ENCODE peak calls at places on chromosomes 3 and 15, in nine cellular contexts. A, O, C, D, M, F, T, I and E are unnamed samples. For H3K9me3, the result is how much of the 10 kb centered on the place peaks cover.

GRCh38 chr15:29698030-29698701 is 124.1 kb downstream of the TJP1 start:
- DNase-seq in M (no peak), C (no peak), T (no peak), F (peak), O (no peak), D (peak), I (no peak), A (no peak), E (no peak)

GRCh38 chr15:83300826-83301225 is 16.4 kb upstream of the BNC1 start:
- DNase-seq in D (no peak), C (no peak), O (no peak), A (no peak), T (no peak), F (peak), M (no peak), I (no peak), E (no peak)

GRCh38 chr15:78323693-78324092 is 16.5 kb upstream of the CRABP1 start:
- DNase-seq in D (no peak), O (no peak), F (no peak), M (no peak), A (no peak), T (no peak), I (no peak), C (no peak), E (no peak)

GRCh38 chr3:141275973-141276372 is 44.3 kb downstream of the PXYLP1 start:
- DNase-seq in I (no peak), O (no peak), C (no peak), D (peak), T (no peak), F (peak), M (no peak), A (no peak), E (peak)

GRCh38 chr3:58874795-58875194 is 175.0 kb downstream of the CFAP20DC start:
- DNase-seq in D (peak), M (no peak), C (no peak), I (no peak), A (no peak), T (no peak), O (no peak), F (peak), E (no peak)

GRCh38 chr3:33377489-33377888 is 62.7 kb downstream of the UBP1 start:
- DNase-seq in I (no peak), T (no peak), F (no peak), M (no peak), C (no peak), O (no peak), D (no peak), A (no peak), E (no peak)

GRCh38 chr3:29128004-29128403 is 152.9 kb upstream of the RBMS3 start:
- DNase-seq in A (no peak), T (no peak), C (no peak), D (no peak), O (no peak), M (no peak), F (no peak), I (no peak), E (no peak)

GRCh38 chr3:71206821-71207220 is 376.7 kb downstream of the FOXP1 start:
- DNase-seq in C (no peak), O (no peak), T (no peak), M (no peak), D (no peak), F (no peak), A (no peak), I (no peak), E (no peak)

GRCh38 chr3:189270248-189270832 is 98.6 kb downstream of the TPRG1 start:
- DNase-seq in O (no peak), A (peak), C (peak), M (no peak), D (peak), I (peak), T (no peak), F (peak), E (peak)

GRCh38 chr3:13951184-13951583 is 71.3 kb upstream of the WNT7A start:
- DNase-seq in F (no peak), M (no peak), A (no peak), C (no peak), I (no peak), O (no peak), D (no peak), T (no peak), E (no peak)

GRCh38 chr3:55549172-55549571 is 62.1 kb upstream of the WNT5A start:
- DNase-seq in A (no peak), C (no peak), I (no peak), T (no peak), M (no peak), D (no peak), F (peak), O (no peak), E (no peak)

GRCh38 chr3:7226393-7226792 is 365.5 kb downstream of the GRM7 start:
- DNase-seq in A (no peak), F (no peak), T (no peak), D (no peak), M (no peak), I (no peak), C (no peak), O (no peak), E (no peak)

GRCh38 chr3:53198256-53198977 is 37.4 kb downstream of the PRKCD start:
- DNase-seq in D (no peak), M (no peak), A (no peak), I (no peak), O (no peak), F (no peak), T (no peak), C (no peak), E (no peak)

GRCh38 chr3:11653298-11654055 is 9.8 kb upstream of the VGLL4 start:
- DNase-seq in I (no peak), C (no peak), A (no peak), D (no peak), F (no peak), O (no peak), T (no peak), M (no peak), E (no peak)

GRCh38 chr15:67433495-67434099 is 87.3 kb upstream of the C15orf61 start:
- DNase-seq in T (peak), C (peak), A (peak), I (no peak), O (no peak), F (peak), D (no peak), M (peak), E (peak)

GRCh38 chr3:155202626-155203025 is 90.9 kb downstream of the STRIT1 start:
- DNase-seq in I (no peak), D (no peak), T (no peak), M (no peak), A (no peak), C (no peak), O (no peak), F (no peak), E (no peak)

GRCh38 chr3:52428151-52429005 is 16.5 kb downstream of the SEMA3G start:
- DNase-seq in D (no peak), C (peak), I (no peak), F (peak), A (peak), O (no peak), M (peak), T (peak), E (peak)

GRCh38 chr15:92545996-92546395 is 109.6 kb downstream of the FAM174B start:
- DNase-seq in D (no peak), O (no peak), T (no peak), F (no peak), C (no peak), A (no peak), M (no peak), I (no peak), E (no peak)

DNA sequence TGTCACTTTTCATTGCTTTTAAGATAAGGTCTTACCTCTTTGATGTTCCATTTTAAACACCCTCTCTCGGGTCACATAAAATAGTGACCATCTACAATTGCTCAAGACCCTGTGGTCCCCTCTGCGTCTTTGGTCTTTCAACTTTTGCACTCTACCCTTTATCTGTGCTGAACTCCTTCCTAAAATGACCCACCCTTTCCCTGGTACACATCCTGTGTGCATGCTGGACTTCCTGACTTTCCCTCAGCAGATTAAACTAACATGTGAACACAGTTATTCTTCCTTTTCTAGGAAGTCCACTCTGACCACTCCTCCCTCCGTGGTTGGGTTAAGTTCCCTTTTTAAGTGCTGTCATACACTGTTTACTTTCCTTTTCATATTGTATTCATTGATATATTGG is 414.2 kb downstream of the GABRB3 start:
- DNase-seq in C (no peak), O (no peak), F (no peak), A (no peak), T (no peak), D (no peak), I (no peak), M (no peak), E (no peak)
- H3K9me3 ChIP-seq in C (under half), O (under half), F (under half), A (under half), T (under half), D (under half), I (under half), M (under half), E (under half)

DNA sequence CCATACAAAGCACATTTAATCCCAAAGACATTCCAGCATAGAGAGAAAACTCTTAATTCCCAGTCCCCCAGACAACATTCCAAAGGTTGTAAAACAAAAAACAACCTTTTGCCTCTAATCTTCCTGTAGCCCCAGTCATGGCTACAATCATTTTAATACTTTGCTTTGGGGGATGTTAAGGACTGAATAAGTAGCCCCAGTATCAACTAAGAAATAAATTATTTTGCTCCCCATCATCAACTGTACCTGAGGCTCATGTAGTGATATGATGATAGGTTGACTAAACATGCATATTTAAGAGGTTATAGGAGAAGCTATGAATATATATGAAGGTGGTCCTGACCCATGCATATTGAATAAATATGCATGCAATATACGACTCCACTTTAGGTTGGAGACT is 40.6 kb downstream of the PRR20G start:
- DNase-seq in O (no peak), I (no peak), C (no peak), F (no peak), M (no peak), D (no peak), T (no peak), A (no peak), E (no peak)
- H3K9me3 ChIP-seq in O (under half), I (under half), C (under half), F (under half), M (under half), D (under half), T (under half), A (under half), E (under half)

GRCh38 chr15:58701376-58701775 is 48.1 kb downstream of the ADAM10 start:
- DNase-seq in T (no peak), C (no peak), M (no peak), I (no peak), A (no peak), D (no peak), O (no peak), F (no peak), E (no peak)

GRCh38 chr15:58702233-58702632 is 47.3 kb downstream of the ADAM10 start:
- DNase-seq in A (no peak), M (no peak), C (no peak), D (no peak), O (no peak), I (no peak), F (no peak), T (no peak), E (no peak)

GRCh38 chr15:58697220-58697619 is 52.3 kb downstream of the ADAM10 start:
- DNase-seq in I (no peak), A (no peak), F (no peak), M (no peak), C (no peak), O (no peak), T (no peak), D (no peak), E (no peak)

GRCh38 chr15:58698887-58699641 is 50.4 kb downstream of the ADAM10 start:
- DNase-seq in D (no peak), A (no peak), O (no peak), M (no peak), I (no peak), C (no peak), T (no peak), F (no peak), E (no peak)

GRCh38 chr15:58699769-58700168 is 49.7 kb downstream of the ADAM10 start:
- DNase-seq in I (no peak), C (no peak), D (no peak), F (no peak), T (no peak), O (no peak), M (no peak), A (no peak), E (no peak)
- H3K9me3 ChIP-seq in I (under half), C (under half), D (under half), F (under half), T (under half), O (under half), M (under half), A (under half), E (under half)

GRCh38 chr3:167493240-167493639 is 19.4 kb upstream of the SERPINI2 start:
- DNase-seq in F (peak), O (no peak), C (no peak), D (no peak), A (no peak), T (no peak), M (no peak), I (no peak), E (no peak)

GRCh38 chr3:167497903-167498302 is 24.1 kb upstream of the SERPINI2 start:
- DNase-seq in M (no peak), F (no peak), D (no peak), T (no peak), C (no peak), O (no peak), I (no peak), A (no peak), E (no peak)
- H3K9me3 ChIP-seq in M (under half), F (under half), D (under half), T (under half), C (under half), O (under half), I (under half), A (under half), E (under half)

GRCh38 chr15:25224396-25224795 is 214.4 kb downstream of the UBE3A start:
- DNase-seq in A (no peak), M (no peak), D (no peak), I (no peak), C (no peak), T (no peak), F (no peak), O (no peak), E (no peak)
- H3K9me3 ChIP-seq in A (under half), M (under half), D (under half), I (under half), C (under half), T (under half), F (under half), O (under half), E (under half)

DNA sequence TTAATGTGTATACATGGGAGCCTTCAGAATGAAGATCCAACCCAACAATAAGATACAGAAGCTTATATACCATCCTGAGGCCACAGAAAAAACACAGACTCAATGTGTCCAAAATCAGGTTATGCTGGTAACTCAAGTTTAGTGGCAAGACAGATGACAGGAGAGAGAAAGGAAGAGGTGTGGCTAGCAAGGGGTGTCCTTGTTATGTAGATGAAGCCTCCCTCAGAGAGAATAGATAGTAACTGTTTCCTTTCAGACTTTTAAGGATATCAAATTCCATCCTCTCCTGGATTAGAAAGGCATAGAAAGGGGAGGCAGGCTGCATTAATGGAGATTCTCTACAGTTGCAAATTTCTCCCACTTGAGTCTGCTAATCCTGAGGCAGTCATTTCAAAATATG is 447.4 kb downstream of the GABRB3 start:
- DNase-seq in M (no peak), I (no peak), C (no peak), F (no peak), T (no peak), A (no peak), O (no peak), D (no peak), E (no peak)
- H3K9me3 ChIP-seq in M (under half), I (under half), C (under half), F (under half), T (under half), A (under half), O (under half), D (under half), E (under half)

GRCh38 chr3:6110451-6110850 is 750.5 kb upstream of the GRM7 start:
- DNase-seq in I (no peak), F (no peak), M (no peak), T (no peak), A (no peak), D (no peak), C (no peak), O (no peak), E (no peak)

GRCh38 chr3:6112546-6112945 is 748.4 kb upstream of the GRM7 start:
- DNase-seq in A (no peak), M (no peak), T (no peak), O (no peak), I (no peak), D (no peak), C (no peak), F (peak), E (no peak)

GRCh38 chr3:6113338-6113737 is 747.6 kb upstream of the GRM7 start:
- DNase-seq in D (no peak), I (no peak), F (no peak), O (no peak), A (no peak), M (no peak), T (no peak), C (no peak), E (no peak)

GRCh38 chr3:6105187-6105586 is 755.7 kb upstream of the GRM7 start:
- DNase-seq in F (no peak), D (no peak), O (no peak), I (no peak), M (no peak), C (no peak), T (no peak), A (no peak), E (no peak)

GRCh38 chr3:6108957-6109356 is 752.0 kb upstream of the GRM7 start:
- DNase-seq in D (no peak), F (no peak), T (no peak), C (no peak), I (no peak), A (no peak), O (no peak), M (no peak), E (peak)
- H3K9me3 ChIP-seq in D (under half), F (under half), T (under half), C (under half), I (under half), A (under half), O (under half), M (under half), E (under half)

DNA sequence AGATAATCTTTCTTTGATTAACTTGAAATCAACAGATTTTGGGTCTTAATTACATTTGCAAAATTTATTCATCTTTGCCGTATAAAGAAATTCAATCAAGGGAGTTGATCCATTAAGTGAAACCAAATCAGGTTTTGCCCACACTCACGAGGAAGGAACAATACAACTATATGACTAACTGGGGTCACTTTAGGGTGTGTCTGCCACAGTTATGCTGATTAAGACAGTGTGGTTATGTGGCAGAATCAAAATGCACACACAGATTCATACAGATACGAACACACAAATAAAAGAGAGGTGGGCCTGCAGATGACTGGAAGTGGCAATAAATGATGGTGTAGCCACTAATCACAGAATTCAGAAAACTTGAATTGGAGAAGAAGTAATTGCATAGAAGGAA is 543.5 kb downstream of the GABRG3 start:
- DNase-seq in T (no peak), O (no peak), I (no peak), F (peak), A (no peak), C (no peak), D (no peak), M (no peak), E (no peak)
- H3K9me3 ChIP-seq in T (under half), O (under half), I (under half), F (under half), A (under half), C (under half), D (under half), M (under half), E (under half)